ENCODE peak calls at places on chromosome 14, in five cellular contexts. S is stimulated activated CD4-positive, alpha-beta T cell treated with anti-CD3 and anti-CD28 coated beads, Interleukin-4, amount 100 ng/mL, for 4 hours; E is tibial nerve; B is HCEC 1CT; L is T follicular helper cell. J is an unnamed sample.

GRCh38 chr14:94014375-94014774 is 11.8 kb upstream of the OTUB2 start:
- DNase-seq in S (no peak), E (no peak), B (no peak), L (no peak), J (no peak)

GRCh38 chr14:65069874-65070709 is 32.2 kb downstream of the MAX start:
- DNase-seq in S (no peak), E (no peak), B (no peak), L (no peak), J (no peak)

GRCh38 chr14:78007160-78007559 is 163.0 kb upstream of the NRXN3 start:
- DNase-seq in S (no peak), E (no peak), B (peak; percentile 7), L (no peak), J (no peak)

GRCh38 chr14:99522457-99522891 is 41.3 kb downstream of the CCNK start:
- DNase-seq in S (no peak), E (no peak), B (peak; percentile 43), L (no peak), J (no peak)

GRCh38 chr14:31388687-31389413 is 31.5 kb downstream of the HEATR5A start:
- DNase-seq in S (no peak), E (no peak), B (no peak), L (no peak), J (no peak)

GRCh38 chr14:41548666-41549065 is 58.0 kb upstream of the LRFN5 start:
- DNase-seq in S (no peak), E (no peak), B (no peak), L (no peak), J (no peak)

GRCh38 chr14:59067135-59067894 is 121.2 kb upstream of the DAAM1 start:
- DNase-seq in S (no peak), E (no peak), B (no peak), L (no peak), J (no peak)

GRCh38 chr14:71705460-71705859 is 226.8 kb upstream of the RGS6 start:
- DNase-seq in S (no peak), E (no peak), B (no peak), L (no peak), J (no peak)

GRCh38 chr14:85573406-85573805 is 43.5 kb downstream of the FLRT2 start:
- DNase-seq in S (no peak), E (no peak), B (peak; percentile 35), L (no peak), J (no peak)